ENCODE peak calls at places on chromosomes 1 and 21, in nine cellular contexts. Z is neural progenitor cell, H is HFF-Myc, A is PC-3, C is nephron progenitor cell, P is SK-N-SH, R is heart left ventricle, K is RWPE1, J is choroid plexus epithelial cell. V is an unnamed sample.

GRCh38 chr1:235063068-235063765 is 65.4 kb downstream of the TOMM20 start:
- DNase-seq in Z (no peak), H (no peak), A (no peak), C (no peak), P (no peak), R (no peak), K (no peak), J (no peak), V (no peak)

GRCh38 chr1:158809862-158810261 is 21.3 kb upstream of the MNDA start:
- DNase-seq in Z (no peak), H (no peak), A (no peak), C (no peak), P (no peak), R (no peak), K (no peak), J (no peak), V (no peak)

GRCh38 chr1:212186427-212187207 is 98.6 kb upstream of the PPP2R5A start:
- DNase-seq in Z (no peak), H (no peak), A (no peak), C (no peak), P (no peak), R (no peak), K (no peak), J (peak), V (no peak)

GRCh38 chr1:14964698-14965055 is 188.9 kb upstream of the TMEM51 start:
- DNase-seq in Z (no peak), H (no peak), A (no peak), C (no peak), P (no peak), R (no peak), K (no peak), J (no peak), V (no peak)

GRCh38 chr21:30986966-30987365 is 51.3 kb downstream of the KRTAP19-8 start:
- DNase-seq in Z (no peak), H (no peak), A (no peak), C (no peak), P (no peak), R (no peak), K (no peak), J (no peak), V (no peak)

GRCh38 chr1:91148641-91149069 is 126.8 kb upstream of the ZNF644 start:
- DNase-seq in Z (no peak), H (no peak), A (no peak), C (no peak), P (no peak), R (no peak), K (no peak), J (no peak), V (no peak)

GRCh38 chr1:243213045-243213787 is 41.9 kb downstream of the CEP170 start:
- DNase-seq in Z (no peak), H (no peak), A (no peak), C (no peak), P (no peak), R (no peak), K (no peak), J (peak), V (no peak)

GRCh38 chr1:82090104-82090503 is 289.4 kb downstream of the ADGRL2 start:
- DNase-seq in Z (no peak), H (no peak), A (peak), C (no peak), P (no peak), R (no peak), K (peak), J (peak), V (no peak)

GRCh38 chr1:20499105-20499504 is 8.8 kb downstream of the MUL1 start:
- DNase-seq in Z (no peak), H (no peak), A (no peak), C (no peak), P (peak), R (no peak), K (no peak), J (no peak), V (no peak)

GRCh38 chr1:65254320-65255087 is 54.8 kb upstream of the DNAJC6 start:
- DNase-seq in Z (peak), H (no peak), A (peak), C (peak), P (peak), R (peak), K (peak), J (peak), V (peak)

GRCh38 chr1:198437352-198437751 is 103.1 kb downstream of the ATP6V1G3 start:
- DNase-seq in Z (no peak), H (no peak), A (no peak), C (no peak), P (no peak), R (no peak), K (no peak), J (peak), V (no peak)

GRCh38 chr21:43815107-43815742 is 25.8 kb downstream of the RRP1 start:
- DNase-seq in Z (peak), H (no peak), A (no peak), C (no peak), P (no peak), R (peak), K (no peak), J (no peak), V (no peak)

GRCh38 chr1:27350673-27351540 is 9.1 kb downstream of the SYTL1 start:
- DNase-seq in Z (peak), H (no peak), A (no peak), C (peak), P (no peak), R (no peak), K (no peak), J (peak), V (no peak)
- TF ChIP-seq CTCF in Z (peak), H (no peak), A (no peak), C (no peak), P (no peak), R (no peak), K (no peak), J (peak), V (no peak)

GRCh38 chr1:246954126-246954525 is 22.4 kb upstream of the AHCTF1 start:
- DNase-seq in Z (no peak), H (no peak), A (no peak), C (no peak), P (no peak), R (no peak), K (no peak), J (no peak), V (no peak)

GRCh38 chr1:246961939-246962373 is 30.2 kb upstream of the AHCTF1 start:
- DNase-seq in Z (no peak), H (no peak), A (no peak), C (no peak), P (no peak), R (no peak), K (no peak), J (peak), V (no peak)

DNA sequence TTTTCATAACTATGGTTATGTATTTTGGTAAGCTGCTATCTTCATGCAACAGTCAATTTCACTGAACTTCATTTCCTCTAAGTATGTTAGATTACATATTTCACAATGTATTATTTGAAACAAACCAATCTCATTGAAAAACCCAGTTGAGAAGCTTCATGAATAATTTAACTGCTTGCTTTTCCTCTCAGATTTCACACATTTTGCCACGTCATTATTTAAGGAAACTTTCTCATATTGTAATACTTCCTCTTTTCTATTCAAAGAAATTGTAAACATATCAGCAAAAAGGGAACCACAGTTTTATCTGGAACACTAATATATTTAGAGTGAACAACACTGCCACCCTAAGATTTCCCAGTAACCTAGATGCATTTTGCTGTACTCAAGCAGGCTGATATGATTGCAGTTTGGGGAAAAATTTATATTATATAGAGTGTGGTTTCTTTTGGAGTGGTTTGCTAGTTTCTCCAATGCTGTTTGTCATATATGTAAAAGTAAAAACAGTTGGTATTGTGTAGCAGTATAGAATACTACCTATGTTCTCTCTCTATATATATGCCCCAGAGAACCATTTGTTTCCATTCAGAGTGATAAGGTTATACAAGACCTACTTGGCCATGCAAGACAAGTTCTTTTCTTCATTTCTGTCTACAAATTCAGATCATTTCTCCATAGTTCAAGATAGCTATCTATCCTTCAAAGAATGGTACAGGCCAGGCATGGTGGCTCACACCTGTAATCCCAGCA is 28.4 kb upstream of the AHCTF1 start:
- DNase-seq in Z (no peak), H (no peak), A (no peak), C (no peak), P (no peak), R (no peak), K (no peak), J (peak), V (no peak)
- TF ChIP-seq CTCF in Z (no peak), H (no peak), A (no peak), C (no peak), P (no peak), R (peak), K (no peak), J (peak), V (no peak)

GRCh38 chr1:166730299-166730888 is 108.9 kb upstream of the POGK start:
- DNase-seq in Z (no peak), H (no peak), A (peak), C (no peak), P (no peak), R (no peak), K (no peak), J (peak), V (no peak)
- TF ChIP-seq CTCF in Z (peak), H (no peak), A (peak), C (no peak), P (no peak), R (no peak), K (no peak), J (no peak), V (no peak)

DNA sequence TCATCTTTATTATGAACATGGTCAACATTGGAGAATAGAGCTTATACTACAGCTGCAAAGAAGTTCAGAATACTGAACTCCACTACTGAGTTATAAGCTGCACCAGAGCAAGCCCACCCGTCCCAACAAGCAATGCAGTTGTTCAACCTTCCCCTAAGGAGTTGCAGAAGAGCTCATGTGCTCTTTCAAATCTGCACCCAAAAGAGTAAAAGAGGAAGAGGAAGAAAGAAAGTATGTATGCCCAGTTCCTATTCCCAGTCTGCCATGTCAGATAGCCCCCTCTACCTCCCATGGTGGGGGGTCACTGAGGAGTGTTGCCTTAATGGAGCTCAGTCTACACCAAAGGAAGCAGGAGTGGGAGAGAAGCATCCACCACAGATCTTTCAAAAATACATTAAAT is 6.9 kb downstream of the C1orf162 start:
- DNase-seq in Z (no peak), H (no peak), A (no peak), C (no peak), P (no peak), R (no peak), K (no peak), J (no peak), V (no peak)
- TF ChIP-seq CTCF in Z (no peak), H (no peak), A (no peak), C (no peak), P (no peak), R (no peak), K (no peak), J (no peak), V (no peak)

GRCh38 chr1:207670192-207670591 is 25.3 kb downstream of the CR1L start:
- DNase-seq in Z (no peak), H (no peak), A (no peak), C (no peak), P (no peak), R (no peak), K (no peak), J (no peak), V (no peak)

GRCh38 chr1:207670997-207671396 is 26.1 kb downstream of the CR1L start:
- DNase-seq in Z (no peak), H (no peak), A (no peak), C (no peak), P (no peak), R (no peak), K (no peak), J (no peak), V (no peak)

GRCh38 chr1:207673399-207673798 is 28.5 kb downstream of the CR1L start:
- DNase-seq in Z (no peak), H (no peak), A (no peak), C (no peak), P (no peak), R (no peak), K (no peak), J (no peak), V (no peak)

GRCh38 chr1:207669469-207670111 is 24.7 kb downstream of the CR1L start:
- DNase-seq in Z (no peak), H (no peak), A (no peak), C (no peak), P (no peak), R (no peak), K (no peak), J (no peak), V (no peak)

DNA sequence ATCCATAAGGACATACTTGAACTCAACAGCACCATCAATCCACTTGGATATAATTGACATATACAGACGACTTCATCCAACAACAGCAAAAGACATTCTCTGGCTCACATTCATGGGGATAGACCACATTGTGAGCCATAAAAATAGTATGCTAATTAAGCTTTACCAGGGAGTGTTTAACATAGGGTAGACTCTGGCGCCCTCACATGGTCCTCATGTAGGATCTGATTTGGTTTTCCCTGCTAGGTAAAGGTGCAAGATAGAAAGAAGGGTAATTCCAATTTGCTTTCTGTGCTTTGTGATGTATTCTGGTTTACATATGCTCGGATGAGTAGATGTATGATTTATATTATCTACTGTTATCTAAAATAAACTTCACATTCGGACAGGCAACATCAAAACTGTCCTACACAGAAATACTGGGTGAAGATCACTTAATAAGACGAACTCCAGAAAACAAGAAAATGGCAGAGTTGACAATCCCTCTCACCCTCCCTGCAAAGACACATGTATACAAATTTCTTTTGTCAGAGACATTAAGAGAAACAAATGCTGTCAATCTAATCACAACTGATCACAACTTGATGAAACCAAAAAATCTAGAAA is 27.7 kb downstream of the CR1L start:
- DNase-seq in Z (peak), H (peak), A (peak), C (no peak), P (peak), R (no peak), K (peak), J (peak), V (no peak)
- TF ChIP-seq CTCF in Z (peak), H (peak), A (peak), C (peak), P (peak), R (no peak), K (peak), J (peak), V (no peak)

GRCh38 chr1:154726903-154727302 is 118.9 kb upstream of the ADAR start:
- DNase-seq in Z (no peak), H (no peak), A (no peak), C (no peak), P (no peak), R (no peak), K (no peak), J (no peak), V (no peak)
- TF ChIP-seq CTCF in Z (no peak), H (no peak), A (no peak), C (no peak), P (no peak), R (no peak), K (no peak), J (no peak), V (no peak)

DNA sequence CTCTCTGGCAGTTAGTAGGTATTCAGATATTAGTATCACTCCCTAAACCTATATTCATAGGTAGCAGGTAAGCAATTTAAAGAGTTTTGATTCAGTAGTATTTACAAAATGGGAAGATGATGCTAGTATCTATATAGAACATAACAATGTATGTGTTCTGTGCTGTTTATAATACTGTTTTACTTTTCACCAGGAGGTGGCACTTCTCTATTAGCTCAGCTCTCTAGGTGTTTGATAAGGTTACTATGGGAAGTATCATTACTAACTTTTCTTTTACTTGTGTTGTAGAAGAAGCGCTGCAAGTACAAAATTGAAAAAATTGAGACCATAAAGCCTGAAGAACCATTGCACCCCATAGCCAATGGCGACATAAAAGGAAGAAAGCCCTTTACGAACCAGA is 49.4 kb upstream of the FASLG start:
- DNase-seq in Z (no peak), H (no peak), A (peak), C (no peak), P (no peak), R (no peak), K (peak), J (peak), V (no peak)
- TF ChIP-seq CTCF in Z (peak), H (no peak), A (peak), C (no peak), P (peak), R (peak), K (peak), J (peak), V (no peak)